ENCODE peak calls at places on chromosome 17, in five cellular contexts. One of them, this sample, is unnamed.

GRCh38 chr17:38705803-38706624 is 941 bp downstream of the MLLT6 start:
- DNase-seq in stomach: peak
- DNase-seq in upper lobe of left lung: peak
- DNase-seq in H1: no peak
- DNase-seq in prostate gland: peak
- DNase-seq in this sample: peak

GRCh38 chr17:14297161-14297851 is 3.6 kb upstream of the HS3ST3B1 start:
- DNase-seq in stomach: peak
- DNase-seq in upper lobe of left lung: peak
- DNase-seq in H1: no peak
- DNase-seq in prostate gland: no peak
- DNase-seq in this sample: no peak

GRCh38 chr17:76506408-76507328 is 5.4 kb upstream of the RHBDF2 start:
- DNase-seq in stomach: peak
- DNase-seq in upper lobe of left lung: no peak
- DNase-seq in H1: peak
- DNase-seq in prostate gland: peak
- DNase-seq in this sample: peak

GRCh38 chr17:64707077-64707591 is 45.0 kb upstream of the SMURF2 start:
- DNase-seq in stomach: peak
- DNase-seq in upper lobe of left lung: no peak
- DNase-seq in H1: peak
- DNase-seq in prostate gland: peak
- DNase-seq in this sample: peak

GRCh38 chr17:73192219-73192893 is 499 bp upstream of the COG1 start:
- DNase-seq in stomach: peak
- DNase-seq in upper lobe of left lung: peak
- DNase-seq in H1: no peak
- DNase-seq in prostate gland: peak
- DNase-seq in this sample: peak

GRCh38 chr17:81837641-81838040 is 2.8 kb upstream of the PPP1R27 start:
- DNase-seq in stomach: no peak
- DNase-seq in upper lobe of left lung: no peak
- DNase-seq in H1: no peak
- DNase-seq in prostate gland: no peak
- DNase-seq in this sample: no peak

GRCh38 chr17:59513934-59514841 is 51.2 kb upstream of the DHX40 start:
- DNase-seq in stomach: peak
- DNase-seq in upper lobe of left lung: no peak
- DNase-seq in H1: no peak
- DNase-seq in prostate gland: peak
- DNase-seq in this sample: peak

GRCh38 chr17:37642706-37643105 is 540 bp downstream of the DDX52 start:
- DNase-seq in stomach: no peak
- DNase-seq in upper lobe of left lung: no peak
- DNase-seq in H1: no peak
- DNase-seq in prostate gland: no peak
- DNase-seq in this sample: no peak

GRCh38 chr17:31002047-31002446 is 31.2 kb downstream of the RNF135 start:
- DNase-seq in stomach: no peak
- DNase-seq in upper lobe of left lung: no peak
- DNase-seq in H1: no peak
- DNase-seq in prostate gland: no peak
- DNase-seq in this sample: no peak

GRCh38 chr17:27352481-27353460 is 58.9 kb downstream of the WSB1 start:
- DNase-seq in stomach: no peak
- DNase-seq in upper lobe of left lung: no peak
- DNase-seq in H1: no peak
- DNase-seq in prostate gland: no peak
- DNase-seq in this sample: no peak

GRCh38 chr17:78665952-78666920 is 89.0 kb upstream of the DNAH17 start:
- DNase-seq in stomach: no peak
- DNase-seq in upper lobe of left lung: no peak
- DNase-seq in H1: no peak
- DNase-seq in prostate gland: no peak
- DNase-seq in this sample: no peak

GRCh38 chr17:77738666-77739531 is 219.6 kb upstream of the TNRC6C start:
- DNase-seq in stomach: peak
- DNase-seq in upper lobe of left lung: no peak
- DNase-seq in H1: no peak
- DNase-seq in prostate gland: no peak
- DNase-seq in this sample: no peak

GRCh38 chr17:42179911-42180410 is 981 bp downstream of the KCNH4 start:
- DNase-seq in stomach: peak
- DNase-seq in upper lobe of left lung: no peak
- DNase-seq in H1: no peak
- DNase-seq in prostate gland: peak
- DNase-seq in this sample: no peak

GRCh38 chr17:12077773-12078172 is 57.1 kb downstream of the MAP2K4 start:
- DNase-seq in stomach: no peak
- DNase-seq in upper lobe of left lung: no peak
- DNase-seq in H1: no peak
- DNase-seq in prostate gland: no peak
- DNase-seq in this sample: no peak

GRCh38 chr17:9332164-9332527 is 243.5 kb downstream of the STX8 start:
- DNase-seq in stomach: no peak
- DNase-seq in upper lobe of left lung: no peak
- DNase-seq in H1: no peak
- DNase-seq in prostate gland: no peak
- DNase-seq in this sample: no peak

GRCh38 chr17:72600934-72601333 is 480.1 kb downstream of the SOX9 start:
- DNase-seq in stomach: no peak
- DNase-seq in upper lobe of left lung: no peak
- DNase-seq in H1: no peak
- DNase-seq in prostate gland: no peak
- DNase-seq in this sample: no peak

GRCh38 chr17:4947411-4948165 is 742 bp downstream of the PFN1 start:
- DNase-seq in stomach: peak
- DNase-seq in upper lobe of left lung: peak
- DNase-seq in H1: no peak
- DNase-seq in prostate gland: peak
- DNase-seq in this sample: peak

GRCh38 chr17:75604034-75604695 is 16.6 kb downstream of the MYO15B start:
- DNase-seq in stomach: no peak
- DNase-seq in upper lobe of left lung: no peak
- DNase-seq in H1: no peak
- DNase-seq in prostate gland: no peak
- DNase-seq in this sample: no peak

GRCh38 chr17:351875-352420 is 659 bp downstream of the RPH3AL start:
- DNase-seq in stomach: no peak
- DNase-seq in upper lobe of left lung: no peak
- DNase-seq in H1: no peak
- DNase-seq in prostate gland: no peak
- DNase-seq in this sample: no peak

GRCh38 chr17:66371561-66371960 is 69.1 kb downstream of the PRKCA start:
- DNase-seq in stomach: no peak
- DNase-seq in upper lobe of left lung: no peak
- DNase-seq in H1: no peak
- DNase-seq in prostate gland: no peak
- DNase-seq in this sample: no peak

GRCh38 chr17:77465358-77466041 is 324.7 kb downstream of the SEC14L1 start:
- DNase-seq in stomach: peak
- DNase-seq in upper lobe of left lung: peak
- DNase-seq in H1: no peak
- DNase-seq in prostate gland: no peak
- DNase-seq in this sample: no peak

GRCh38 chr17:80575057-80575875 is 30.6 kb downstream of the RPTOR start:
- DNase-seq in stomach: peak
- DNase-seq in upper lobe of left lung: peak
- DNase-seq in H1: peak
- DNase-seq in prostate gland: peak
- DNase-seq in this sample: peak

GRCh38 chr17:78676415-78677302 is 99.5 kb upstream of the DNAH17 start:
- DNase-seq in stomach: no peak
- DNase-seq in upper lobe of left lung: peak
- DNase-seq in H1: no peak
- DNase-seq in prostate gland: no peak
- DNase-seq in this sample: no peak

GRCh38 chr17:4966844-4967538 is 626 bp downstream of the SPAG7 start:
- DNase-seq in stomach: peak
- DNase-seq in upper lobe of left lung: peak
- DNase-seq in H1: peak
- DNase-seq in prostate gland: peak
- DNase-seq in this sample: peak

GRCh38 chr17:42928714-42929496 is 28.3 kb downstream of the G6PC1 start:
- DNase-seq in stomach: peak
- DNase-seq in upper lobe of left lung: no peak
- DNase-seq in H1: no peak
- DNase-seq in prostate gland: peak
- DNase-seq in this sample: no peak

GRCh38 chr17:32876414-32877163 is at the start of gene MYO1D:
- DNase-seq in stomach: peak
- DNase-seq in upper lobe of left lung: peak
- DNase-seq in H1: no peak
- DNase-seq in prostate gland: peak
- DNase-seq in this sample: peak

GRCh38 chr17:17084941-17085340 is 42.7 kb downstream of the MPRIP start:
- DNase-seq in stomach: no peak
- DNase-seq in upper lobe of left lung: no peak
- DNase-seq in H1: no peak
- DNase-seq in prostate gland: no peak
- DNase-seq in this sample: no peak

GRCh38 chr17:59972778-59973177 is 8.2 kb upstream of the RNFT1 start:
- DNase-seq in stomach: no peak
- DNase-seq in upper lobe of left lung: no peak
- DNase-seq in H1: no peak
- DNase-seq in prostate gland: no peak
- DNase-seq in this sample: no peak

GRCh38 chr17:77374170-77374936 is 233.6 kb downstream of the SEC14L1 start:
- DNase-seq in stomach: peak
- DNase-seq in upper lobe of left lung: peak
- DNase-seq in H1: peak
- DNase-seq in prostate gland: peak
- DNase-seq in this sample: peak

GRCh38 chr17:67449885-67450755 is 73.0 kb downstream of the PITPNC1 start:
- DNase-seq in stomach: no peak
- DNase-seq in upper lobe of left lung: no peak
- DNase-seq in H1: no peak
- DNase-seq in prostate gland: no peak
- DNase-seq in this sample: no peak

GRCh38 chr17:78154903-78155811 is 9.0 kb downstream of the C17orf99 start:
- DNase-seq in stomach: no peak
- DNase-seq in upper lobe of left lung: no peak
- DNase-seq in H1: no peak
- DNase-seq in prostate gland: no peak
- DNase-seq in this sample: no peak

GRCh38 chr17:31515226-31515759 is 123.8 kb downstream of the RAB11FIP4 start:
- DNase-seq in stomach: no peak
- DNase-seq in upper lobe of left lung: no peak
- DNase-seq in H1: no peak
- DNase-seq in prostate gland: no peak
- DNase-seq in this sample: no peak

GRCh38 chr17:50059256-50059655 is 3.3 kb downstream of the ITGA3 start:
- DNase-seq in stomach: peak
- DNase-seq in upper lobe of left lung: no peak
- DNase-seq in H1: no peak
- DNase-seq in prostate gland: no peak
- DNase-seq in this sample: peak

GRCh38 chr17:79779661-79780365 is 1.9 kb downstream of the CBX2 start:
- DNase-seq in stomach: no peak
- DNase-seq in upper lobe of left lung: no peak
- DNase-seq in H1: no peak
- DNase-seq in prostate gland: no peak
- DNase-seq in this sample: no peak

GRCh38 chr17:1555618-1556471 is 6.7 kb downstream of the PITPNA start:
- DNase-seq in stomach: no peak
- DNase-seq in upper lobe of left lung: no peak
- DNase-seq in H1: no peak
- DNase-seq in prostate gland: no peak
- DNase-seq in this sample: no peak
- H3K27ac ChIP-seq in stomach: peak
- H3K27ac ChIP-seq in upper lobe of left lung: peak
- H3K27ac ChIP-seq in H1: no peak
- H3K27ac ChIP-seq in prostate gland: no peak
- H3K27ac ChIP-seq in this sample: no peak

GRCh38 chr17:7651959-7652658 is 1.4 kb downstream of the ATP1B2 start:
- DNase-seq in stomach: no peak
- DNase-seq in upper lobe of left lung: no peak
- DNase-seq in H1: no peak
- DNase-seq in prostate gland: no peak
- DNase-seq in this sample: no peak
- TF ChIP-seq POLR2AphosphoS5 in stomach: no peak
- TF ChIP-seq POLR2AphosphoS5 in upper lobe of left lung: no peak
- TF ChIP-seq POLR2AphosphoS5 in H1: no peak
- TF ChIP-seq POLR2AphosphoS5 in prostate gland: no peak
- TF ChIP-seq POLR2AphosphoS5 in this sample: no peak

DNA sequence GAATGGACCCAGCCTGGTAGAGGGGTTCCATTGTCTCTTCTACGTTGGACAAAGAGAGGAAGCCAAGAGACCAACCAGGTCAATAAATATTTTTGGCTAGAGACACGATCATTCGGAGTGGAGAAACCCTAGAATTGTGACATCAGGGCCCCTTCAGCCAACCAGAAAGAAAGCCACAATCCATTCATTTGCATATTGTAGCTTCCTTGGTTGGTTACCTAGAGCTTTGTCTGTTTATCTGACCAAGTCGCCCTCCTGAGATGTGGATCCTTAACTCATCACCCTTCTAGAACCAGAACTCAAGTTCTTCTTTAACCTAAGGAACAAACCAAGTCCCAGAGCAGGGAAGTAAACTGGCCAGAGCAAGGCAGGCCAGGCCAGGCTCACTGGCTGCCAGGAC is at the start of gene CCDC182:
- DNase-seq in stomach: no peak
- DNase-seq in upper lobe of left lung: no peak
- DNase-seq in H1: no peak
- DNase-seq in prostate gland: no peak
- DNase-seq in this sample: no peak
- H3K27ac ChIP-seq in stomach: no peak
- H3K27ac ChIP-seq in upper lobe of left lung: no peak
- H3K27ac ChIP-seq in H1: no peak
- H3K27ac ChIP-seq in prostate gland: no peak
- H3K27ac ChIP-seq in this sample: no peak

DNA sequence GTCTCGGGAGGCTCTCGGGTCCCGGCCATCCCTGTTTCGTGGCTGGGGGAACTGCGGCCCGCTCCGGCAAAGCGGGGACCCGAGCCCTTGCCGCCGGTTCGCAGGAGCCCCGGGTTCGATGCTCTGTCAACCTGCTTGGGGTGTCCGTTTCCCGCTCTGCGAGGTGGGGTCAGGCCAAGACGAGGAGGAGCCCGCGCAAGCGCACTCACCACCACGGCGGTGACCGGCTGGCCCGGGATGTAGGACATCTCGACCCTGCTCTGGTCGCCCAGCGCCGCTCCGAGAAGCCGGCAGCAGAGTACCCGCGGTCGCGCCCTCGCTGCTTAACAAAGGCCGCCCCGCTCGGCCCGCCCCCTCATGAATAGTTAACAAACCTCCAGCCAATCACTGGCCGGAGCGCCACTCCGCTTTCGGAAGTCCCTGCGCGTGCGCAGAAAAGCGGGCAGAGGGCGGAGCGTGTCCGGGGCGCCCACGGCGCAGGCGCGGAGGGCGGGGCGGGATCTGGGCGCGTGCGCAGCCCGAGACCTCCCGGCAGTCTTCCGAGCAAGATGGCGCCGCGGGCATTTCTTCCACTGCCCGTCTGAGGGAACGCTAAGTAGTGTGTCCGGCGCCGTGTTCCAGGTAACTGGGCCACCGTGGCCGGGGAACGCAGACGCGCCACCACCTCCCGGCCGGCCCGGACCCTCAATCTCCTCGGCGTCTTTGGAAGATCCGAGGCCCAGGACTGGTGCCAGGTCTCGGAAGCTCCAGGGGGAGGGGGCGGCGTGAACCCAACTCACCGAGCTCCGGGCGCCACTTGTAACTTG is at the start of the genes EMC6 and TAX1BP3:
- DNase-seq in stomach: peak
- DNase-seq in upper lobe of left lung: peak
- DNase-seq in H1: peak
- DNase-seq in prostate gland: peak
- DNase-seq in this sample: peak
- TF ChIP-seq POLR2AphosphoS5 in stomach: peak
- TF ChIP-seq POLR2AphosphoS5 in upper lobe of left lung: peak
- TF ChIP-seq POLR2AphosphoS5 in H1: peak
- TF ChIP-seq POLR2AphosphoS5 in prostate gland: peak
- TF ChIP-seq POLR2AphosphoS5 in this sample: peak